ENCODE peak calls at places on chromosome 11, in six cellular contexts. One of them, this sample, is unnamed.

GRCh38 chr11:113730887-113731726 is 25.0 kb upstream of the TMPRSS5 start:
- DNase-seq in putamen: peak; percentile 72
- DNase-seq in glutamatergic neuron: peak; percentile 50
- DNase-seq in coronary artery: no peak
- DNase-seq in sciatic nerve: no peak
- DNase-seq in ovary: no peak
- DNase-seq in this sample: no peak

GRCh38 chr11:122275513-122275912 is 159.5 kb upstream of the BLID start:
- DNase-seq in putamen: no peak
- DNase-seq in glutamatergic neuron: no peak
- DNase-seq in coronary artery: no peak
- DNase-seq in sciatic nerve: no peak
- DNase-seq in ovary: no peak
- DNase-seq in this sample: no peak

GRCh38 chr11:111918390-111919256 is at the start of gene C11orf52:
- DNase-seq in putamen: no peak
- DNase-seq in glutamatergic neuron: no peak
- DNase-seq in coronary artery: no peak
- DNase-seq in sciatic nerve: no peak
- DNase-seq in ovary: peak; percentile 53
- DNase-seq in this sample: no peak

GRCh38 chr11:126167476-126167875 is 44.0 kb downstream of the RPUSD4 start:
- DNase-seq in putamen: no peak
- DNase-seq in glutamatergic neuron: no peak
- DNase-seq in coronary artery: no peak
- DNase-seq in sciatic nerve: no peak
- DNase-seq in ovary: no peak
- DNase-seq in this sample: no peak

GRCh38 chr11:130648601-130649000 is 200.2 kb downstream of the ADAMTS15 start:
- DNase-seq in putamen: no peak
- DNase-seq in glutamatergic neuron: no peak
- DNase-seq in coronary artery: peak; percentile 81
- DNase-seq in sciatic nerve: peak; percentile 55
- DNase-seq in ovary: peak; percentile 81
- DNase-seq in this sample: peak; percentile 78

GRCh38 chr11:44363116-44363515 is 53.2 kb upstream of the ALX4 start:
- DNase-seq in putamen: no peak
- DNase-seq in glutamatergic neuron: no peak
- DNase-seq in coronary artery: no peak
- DNase-seq in sciatic nerve: no peak
- DNase-seq in ovary: no peak
- DNase-seq in this sample: no peak

GRCh38 chr11:34351687-34352469 is 5.9 kb downstream of the ABTB2 start:
- DNase-seq in putamen: no peak
- DNase-seq in glutamatergic neuron: no peak
- DNase-seq in coronary artery: no peak
- DNase-seq in sciatic nerve: no peak
- DNase-seq in ovary: no peak
- DNase-seq in this sample: no peak

GRCh38 chr11:75668508-75669297 is at the start of gene MAP6:
- DNase-seq in putamen: peak; percentile 68
- DNase-seq in glutamatergic neuron: peak; percentile 89
- DNase-seq in coronary artery: no peak
- DNase-seq in sciatic nerve: no peak
- DNase-seq in ovary: peak; percentile 45
- DNase-seq in this sample: peak; percentile 50

GRCh38 chr11:114293201-114293711 is 2.9 kb upstream of the NNMT start:
- DNase-seq in putamen: no peak
- DNase-seq in glutamatergic neuron: no peak
- DNase-seq in coronary artery: no peak
- DNase-seq in sciatic nerve: no peak
- DNase-seq in ovary: no peak
- DNase-seq in this sample: no peak

GRCh38 chr11:31921066-31921465 is 109.9 kb upstream of the PAX6 start:
- DNase-seq in putamen: no peak
- DNase-seq in glutamatergic neuron: no peak
- DNase-seq in coronary artery: no peak
- DNase-seq in sciatic nerve: no peak
- DNase-seq in ovary: no peak
- DNase-seq in this sample: no peak

GRCh38 chr11:100630898-100631297 is 56.2 kb upstream of the ARHGAP42 start:
- DNase-seq in putamen: no peak
- DNase-seq in glutamatergic neuron: no peak
- DNase-seq in coronary artery: no peak
- DNase-seq in sciatic nerve: no peak
- DNase-seq in ovary: no peak
- DNase-seq in this sample: no peak

GRCh38 chr11:12079726-12080556 is 30.4 kb upstream of the MICAL2 start:
- DNase-seq in putamen: peak; percentile 63
- DNase-seq in glutamatergic neuron: no peak
- DNase-seq in coronary artery: peak; percentile 94
- DNase-seq in sciatic nerve: peak; percentile 70
- DNase-seq in ovary: peak; percentile 76
- DNase-seq in this sample: peak; percentile 71

GRCh38 chr11:82004537-82005213 is 729.0 kb downstream of the FAM181B start:
- DNase-seq in putamen: no peak
- DNase-seq in glutamatergic neuron: no peak
- DNase-seq in coronary artery: no peak
- DNase-seq in sciatic nerve: no peak
- DNase-seq in ovary: no peak
- DNase-seq in this sample: no peak

GRCh38 chr11:110076388-110076965 is 16.7 kb upstream of the ZC3H12C start:
- DNase-seq in putamen: no peak
- DNase-seq in glutamatergic neuron: peak; percentile 22
- DNase-seq in coronary artery: no peak
- DNase-seq in sciatic nerve: no peak
- DNase-seq in ovary: no peak
- DNase-seq in this sample: no peak

GRCh38 chr11:65499713-65500261 is 942 bp downstream of the MALAT1 start:
- DNase-seq in putamen: no peak
- DNase-seq in glutamatergic neuron: no peak
- DNase-seq in coronary artery: no peak
- DNase-seq in sciatic nerve: no peak
- DNase-seq in ovary: no peak
- DNase-seq in this sample: no peak

GRCh38 chr11:12123799-12124198 is 13.4 kb downstream of the MICAL2 start:
- DNase-seq in putamen: no peak
- DNase-seq in glutamatergic neuron: no peak
- DNase-seq in coronary artery: no peak
- DNase-seq in sciatic nerve: no peak
- DNase-seq in ovary: no peak
- DNase-seq in this sample: no peak

GRCh38 chr11:121416909-121417567 is 35.1 kb upstream of the SORL1 start:
- DNase-seq in putamen: peak; percentile 55
- DNase-seq in glutamatergic neuron: no peak
- DNase-seq in coronary artery: peak; percentile 90
- DNase-seq in sciatic nerve: peak; percentile 91
- DNase-seq in ovary: peak; percentile 86
- DNase-seq in this sample: peak; percentile 91

GRCh38 chr11:47533690-47534135 is 19.2 kb downstream of the CELF1 start:
- DNase-seq in putamen: no peak
- DNase-seq in glutamatergic neuron: no peak
- DNase-seq in coronary artery: no peak
- DNase-seq in sciatic nerve: no peak
- DNase-seq in ovary: no peak
- DNase-seq in this sample: no peak

GRCh38 chr11:11857769-11858168 is 16.0 kb downstream of the USP47 start:
- DNase-seq in putamen: peak; percentile 16
- DNase-seq in glutamatergic neuron: no peak
- DNase-seq in coronary artery: no peak
- DNase-seq in sciatic nerve: no peak
- DNase-seq in ovary: no peak
- DNase-seq in this sample: no peak

GRCh38 chr11:56163804-56164203 is 3.7 kb upstream of the OR8K5 start:
- DNase-seq in putamen: no peak
- DNase-seq in glutamatergic neuron: no peak
- DNase-seq in coronary artery: no peak
- DNase-seq in sciatic nerve: no peak
- DNase-seq in ovary: no peak
- DNase-seq in this sample: no peak

GRCh38 chr11:114678125-114679036 is at the start of gene NXPE2:
- DNase-seq in putamen: no peak
- DNase-seq in glutamatergic neuron: no peak
- DNase-seq in coronary artery: no peak
- DNase-seq in sciatic nerve: no peak
- DNase-seq in ovary: no peak
- DNase-seq in this sample: no peak

GRCh38 chr11:74019104-74019738 is 10.3 kb upstream of the UCP3 start:
- DNase-seq in putamen: no peak
- DNase-seq in glutamatergic neuron: no peak
- DNase-seq in coronary artery: peak; percentile 60
- DNase-seq in sciatic nerve: no peak
- DNase-seq in ovary: no peak
- DNase-seq in this sample: no peak

GRCh38 chr11:61952882-61953281 is 2.7 kb downstream of the BEST1 start:
- DNase-seq in putamen: no peak
- DNase-seq in glutamatergic neuron: no peak
- DNase-seq in coronary artery: no peak
- DNase-seq in sciatic nerve: no peak
- DNase-seq in ovary: no peak
- DNase-seq in this sample: no peak

GRCh38 chr11:30100514-30100913 is 83.7 kb upstream of the KCNA4 start:
- DNase-seq in putamen: no peak
- DNase-seq in glutamatergic neuron: no peak
- DNase-seq in coronary artery: no peak
- DNase-seq in sciatic nerve: no peak
- DNase-seq in ovary: no peak
- DNase-seq in this sample: no peak

GRCh38 chr11:18064035-18064434 is 18.0 kb upstream of the TPH1 start:
- DNase-seq in putamen: no peak
- DNase-seq in glutamatergic neuron: no peak
- DNase-seq in coronary artery: no peak
- DNase-seq in sciatic nerve: no peak
- DNase-seq in ovary: no peak
- DNase-seq in this sample: no peak

GRCh38 chr11:128879817-128880216 is 11.3 kb upstream of the KCNJ5 start:
- DNase-seq in putamen: no peak
- DNase-seq in glutamatergic neuron: no peak
- DNase-seq in coronary artery: no peak
- DNase-seq in sciatic nerve: no peak
- DNase-seq in ovary: no peak
- DNase-seq in this sample: no peak

GRCh38 chr11:96524475-96524874 is 134.7 kb downstream of the JRKL start:
- DNase-seq in putamen: no peak
- DNase-seq in glutamatergic neuron: no peak
- DNase-seq in coronary artery: no peak
- DNase-seq in sciatic nerve: no peak
- DNase-seq in ovary: no peak
- DNase-seq in this sample: no peak

GRCh38 chr11:64303109-64304031 is 2.0 kb upstream of the ESRRA start:
- DNase-seq in putamen: no peak
- DNase-seq in glutamatergic neuron: no peak
- DNase-seq in coronary artery: no peak
- DNase-seq in sciatic nerve: no peak
- DNase-seq in ovary: no peak
- DNase-seq in this sample: no peak

GRCh38 chr11:116193321-116194114 is 579.3 kb downstream of the BUD13 start:
- DNase-seq in putamen: no peak
- DNase-seq in glutamatergic neuron: peak; percentile 43
- DNase-seq in coronary artery: no peak
- DNase-seq in sciatic nerve: no peak
- DNase-seq in ovary: peak; percentile 48
- DNase-seq in this sample: no peak

GRCh38 chr11:41784513-41785335 is 325.3 kb upstream of the LRRC4C start:
- DNase-seq in putamen: no peak
- DNase-seq in glutamatergic neuron: no peak
- DNase-seq in coronary artery: no peak
- DNase-seq in sciatic nerve: no peak
- DNase-seq in ovary: no peak
- DNase-seq in this sample: no peak